ENCODE peak calls at places on chromosomes 3 and 15, in ten cellular contexts. P is Calu3, O is PC-3, C is progenitor cell of endocrine pancreas, E is B cell, U is MM.1S, Y is AG09309, V is heart right ventricle, W is neural progenitor cell, G is foreskin keratinocyte. M is an unnamed sample.

GRCh38 chr3:179590669-179591068 is 13.8 kb downstream of the MRPL47 start:
- DNase-seq in P (no peak), V (no peak), W (no peak), C (no peak), G (no peak), O (no peak), U (no peak), E (no peak), Y (no peak), M (no peak)

GRCh38 chr3:186909078-186909853 is 21.1 kb upstream of the ST6GAL1 start:
- DNase-seq in P (peak), U (peak), E (no peak), C (no peak), V (no peak), Y (no peak), O (no peak), G (no peak), W (no peak), M (no peak)

GRCh38 chr3:77902675-77903074 is 862.8 kb downstream of the ROBO2 start:
- DNase-seq in W (no peak), U (no peak), P (no peak), Y (no peak), V (no peak), E (no peak), C (no peak), O (no peak), G (no peak), M (no peak)

GRCh38 chr3:61758839-61759238 is 197.5 kb downstream of the PTPRG start:
- DNase-seq in O (no peak), C (no peak), U (no peak), P (no peak), Y (no peak), V (no peak), G (no peak), W (no peak), E (no peak), M (no peak)

GRCh38 chr15:32718822-32719716 is 1.3 kb downstream of the GREM1 start:
- DNase-seq in E (peak), W (peak), G (no peak), P (no peak), C (peak), O (peak), Y (no peak), U (no peak), V (no peak), M (no peak)

GRCh38 chr15:76996526-76997401 is 1.8 kb downstream of the PSTPIP1 start:
- DNase-seq in G (peak), P (peak), E (peak), W (no peak), C (no peak), V (no peak), Y (no peak), U (no peak), O (peak), M (no peak)

GRCh38 chr3:63328386-63328785 is 50.3 kb downstream of the SYNPR start:
- DNase-seq in C (no peak), O (no peak), P (no peak), W (no peak), E (no peak), G (peak), Y (no peak), U (no peak), V (peak), M (peak)

GRCh38 chr3:198079771-198080520 is 119.9 kb downstream of the LMLN start:
- DNase-seq in O (peak), G (peak), U (peak), E (peak), Y (no peak), V (no peak), P (peak), W (peak), C (no peak), M (no peak)

GRCh38 chr3:41267975-41268640 is 68.8 kb downstream of the CTNNB1 start:
- DNase-seq in V (no peak), E (no peak), G (peak), U (no peak), Y (peak), O (peak), C (no peak), W (no peak), P (peak), M (peak)

GRCh38 chr3:193987186-193987585 is 148.8 kb upstream of the HES1 start:
- DNase-seq in C (no peak), E (no peak), U (no peak), V (no peak), P (no peak), Y (no peak), W (no peak), G (no peak), O (no peak), M (no peak)

GRCh38 chr3:128237348-128238099 is 84.2 kb downstream of the EEFSEC start:
- DNase-seq in U (no peak), V (no peak), Y (no peak), P (no peak), G (no peak), W (no peak), C (no peak), E (no peak), O (peak), M (no peak)

GRCh38 chr3:40152482-40153133 is 156.9 kb upstream of the EIF1B start:
- DNase-seq in W (no peak), U (no peak), C (no peak), V (no peak), Y (no peak), O (no peak), G (peak), P (no peak), E (no peak), M (no peak)

GRCh38 chr3:127682576-127682975 is 9.8 kb downstream of the ABTB1 start:
- DNase-seq in C (no peak), E (no peak), W (no peak), P (no peak), U (no peak), O (no peak), G (no peak), Y (no peak), V (no peak), M (no peak)

GRCh38 chr3:105537371-105538075 is 170.8 kb downstream of the ALCAM start:
- DNase-seq in C (no peak), Y (no peak), V (no peak), W (no peak), P (no peak), E (no peak), G (no peak), O (no peak), U (no peak), M (no peak)

GRCh38 chr15:58574612-58575011 is 142.8 kb downstream of the LIPC start:
- DNase-seq in P (no peak), E (no peak), W (no peak), G (no peak), V (no peak), C (no peak), Y (no peak), U (no peak), O (no peak), M (no peak)

GRCh38 chr3:126516152-126516935 is 1.2 kb downstream of the UROC1 start:
- DNase-seq in C (no peak), O (no peak), P (no peak), U (no peak), G (no peak), W (no peak), Y (no peak), E (no peak), V (no peak), M (no peak)

GRCh38 chr3:128794067-128794768 is 68.2 kb downstream of the RAB7A start:
- DNase-seq in E (no peak), Y (peak), P (no peak), C (no peak), V (no peak), G (peak), U (no peak), W (no peak), O (peak), M (peak)

GRCh38 chr3:27644936-27645335 is 77.2 kb downstream of the EOMES start:
- DNase-seq in Y (no peak), G (peak), C (no peak), O (no peak), P (no peak), W (no peak), E (no peak), V (no peak), U (no peak), M (no peak)
- TF ChIP-seq CTCF in Y (no peak), G (no peak), C (no peak), O (no peak), P (no peak), W (no peak), E (no peak), V (no peak), U (no peak), M (no peak)

GRCh38 chr15:41683955-41684354 is 23.8 kb downstream of the MGA start:
- DNase-seq in Y (no peak), G (no peak), O (no peak), C (no peak), E (no peak), P (no peak), U (no peak), W (no peak), V (no peak), M (no peak)
- TF ChIP-seq CTCF in Y (no peak), G (no peak), O (no peak), C (no peak), E (no peak), P (no peak), U (no peak), W (no peak), V (no peak), M (no peak)

GRCh38 chr15:27690290-27690689 is 408.8 kb downstream of the OCA2 start:
- DNase-seq in G (no peak), P (no peak), E (no peak), V (no peak), O (no peak), W (no peak), Y (no peak), U (no peak), C (no peak), M (no peak)
- TF ChIP-seq CTCF in G (no peak), P (no peak), E (no peak), V (no peak), O (no peak), W (peak), Y (no peak), U (no peak), C (no peak), M (no peak)

GRCh38 chr3:4314688-4315087 is 11.5 kb downstream of the SETMAR start:
- DNase-seq in Y (no peak), V (no peak), U (no peak), G (no peak), O (peak), C (no peak), P (no peak), E (no peak), W (no peak), M (no peak)
- TF ChIP-seq CTCF in Y (peak), V (no peak), U (peak), G (peak), O (peak), C (peak), P (no peak), E (peak), W (peak), M (peak)

GRCh38 chr3:120280026-120280425 is 5.0 kb downstream of the GPR156 start:
- DNase-seq in E (no peak), C (no peak), O (no peak), Y (no peak), V (no peak), U (no peak), G (no peak), P (no peak), W (no peak), M (no peak)

GRCh38 chr3:120280566-120280965 is 4.5 kb downstream of the GPR156 start:
- DNase-seq in W (no peak), V (no peak), G (no peak), E (no peak), P (peak), C (no peak), O (no peak), Y (no peak), U (no peak), M (no peak)

GRCh38 chr3:120289636-120290035 is 4.6 kb upstream of the GPR156 start:
- DNase-seq in E (no peak), O (no peak), V (no peak), Y (no peak), C (no peak), W (no peak), G (no peak), P (no peak), U (no peak), M (no peak)

GRCh38 chr3:120285508-120285841 is 453 bp upstream of the GPR156 start:
- DNase-seq in W (no peak), G (no peak), O (no peak), C (no peak), V (no peak), U (no peak), P (no peak), Y (no peak), E (no peak), M (no peak)

GRCh38 chr3:120284702-120285507 is at the start of gene GPR156:
- DNase-seq in V (no peak), G (no peak), E (no peak), C (peak), P (peak), Y (no peak), U (no peak), W (peak), O (peak), M (no peak)
- TF ChIP-seq CTCF in V (no peak), G (no peak), E (no peak), C (no peak), P (no peak), Y (no peak), U (no peak), W (peak), O (no peak), M (no peak)

GRCh38 chr3:139718415-139718814 is 40.6 kb upstream of the NMNAT3 start:
- DNase-seq in P (peak), U (no peak), C (peak), O (peak), G (peak), E (no peak), W (peak), Y (peak), V (peak), M (no peak)
- TF ChIP-seq CTCF in P (peak), U (no peak), C (peak), O (peak), G (peak), E (no peak), W (peak), Y (peak), V (peak), M (peak)

GRCh38 chr3:115931581-115931980 is 308.3 kb downstream of the GAP43 start:
- DNase-seq in Y (no peak), G (peak), U (no peak), O (peak), V (no peak), W (no peak), E (no peak), P (no peak), C (no peak), M (no peak)

GRCh38 chr3:115932807-115933206 is 309.5 kb downstream of the GAP43 start:
- DNase-seq in C (no peak), P (no peak), G (no peak), W (no peak), O (no peak), E (no peak), U (no peak), V (no peak), Y (no peak), M (no peak)

GRCh38 chr3:115937054-115937453 is 313.7 kb downstream of the GAP43 start:
- DNase-seq in V (no peak), O (peak), P (no peak), C (no peak), W (no peak), E (no peak), U (no peak), Y (no peak), G (no peak), M (no peak)
- TF ChIP-seq CTCF in V (no peak), O (peak), P (no peak), C (peak), W (peak), E (no peak), U (peak), Y (peak), G (peak), M (peak)

GRCh38 chr3:50299929-50300680 is 900 bp upstream of the HYAL3 start:
- DNase-seq in E (no peak), Y (no peak), G (peak), W (no peak), C (no peak), V (no peak), U (no peak), P (no peak), O (no peak), M (peak)

GRCh38 chr3:50304601-50305000 is 1.2 kb upstream of the HYAL1 start:
- DNase-seq in G (peak), W (peak), Y (no peak), V (no peak), U (no peak), C (no peak), E (no peak), P (no peak), O (peak), M (no peak)

GRCh38 chr3:50300681-50301254 is 1.6 kb upstream of the HYAL3 start:
- DNase-seq in U (no peak), G (no peak), W (peak), V (no peak), P (no peak), Y (no peak), E (no peak), O (no peak), C (no peak), M (no peak)

GRCh38 chr3:50302095-50303037 is 1.0 kb downstream of the HYAL1 start:
- DNase-seq in G (no peak), V (no peak), P (no peak), O (no peak), C (no peak), E (no peak), U (no peak), W (peak), Y (no peak), M (no peak)

GRCh38 chr3:50303038-50303815 is at the start of gene HYAL1:
- DNase-seq in P (peak), O (no peak), U (no peak), V (peak), Y (no peak), C (no peak), W (peak), G (no peak), E (no peak), M (no peak)
- TF ChIP-seq CTCF in P (no peak), O (peak), U (no peak), V (no peak), Y (no peak), C (peak), W (peak), G (peak), E (no peak), M (peak)